ENCODE peak calls at places on chromosomes 16 and 17, in seven cellular contexts. One of them, this sample, is unnamed.

GRCh38 chr17:42111265-42111636 is 1.3 kb downstream of the DHX58 start:
- DNase-seq in transverse colon: no peak
- DNase-seq in breast epithelium: no peak
- DNase-seq in GM23338: no peak
- DNase-seq in sigmoid colon: no peak
- DNase-seq in HCT116: no peak
- DNase-seq in Panc1: no peak
- DNase-seq in this sample: no peak

GRCh38 chr17:21457051-21458026 is 81.2 kb downstream of the KCNJ12 start:
- DNase-seq in GM23338: peak
- DNase-seq in sigmoid colon: peak
- DNase-seq in transverse colon: peak
- DNase-seq in HCT116: peak
- DNase-seq in breast epithelium: peak
- DNase-seq in Panc1: peak
- DNase-seq in this sample: peak

GRCh38 chr16:22664561-22664997 is 149.4 kb upstream of the HS3ST2 start:
- DNase-seq in breast epithelium: no peak
- DNase-seq in transverse colon: no peak
- DNase-seq in HCT116: no peak
- DNase-seq in GM23338: no peak
- DNase-seq in Panc1: no peak
- DNase-seq in sigmoid colon: no peak
- DNase-seq in this sample: no peak

GRCh38 chr17:5585814-5586558 is 1.7 kb upstream of the NLRP1 start:
- DNase-seq in HCT116: no peak
- DNase-seq in sigmoid colon: no peak
- DNase-seq in breast epithelium: no peak
- DNase-seq in transverse colon: no peak
- DNase-seq in GM23338: peak
- DNase-seq in Panc1: no peak
- DNase-seq in this sample: no peak

GRCh38 chr17:61689610-61690180 is 98.7 kb upstream of the NACA2 start:
- DNase-seq in breast epithelium: no peak
- DNase-seq in HCT116: no peak
- DNase-seq in sigmoid colon: no peak
- DNase-seq in GM23338: no peak
- DNase-seq in transverse colon: no peak
- DNase-seq in Panc1: no peak
- DNase-seq in this sample: no peak

GRCh38 chr16:86044241-86044671 is 145.3 kb downstream of the IRF8 start:
- DNase-seq in HCT116: peak
- DNase-seq in sigmoid colon: peak
- DNase-seq in GM23338: peak
- DNase-seq in breast epithelium: no peak
- DNase-seq in transverse colon: peak
- DNase-seq in Panc1: peak
- DNase-seq in this sample: peak

GRCh38 chr17:1730345-1731193 is 6.1 kb downstream of the WDR81 start:
- DNase-seq in Panc1: no peak
- DNase-seq in GM23338: no peak
- DNase-seq in breast epithelium: peak
- DNase-seq in transverse colon: peak
- DNase-seq in HCT116: no peak
- DNase-seq in sigmoid colon: peak
- DNase-seq in this sample: peak

GRCh38 chr17:73632513-73632912 is 11.7 kb downstream of the SDK2 start:
- DNase-seq in GM23338: no peak
- DNase-seq in Panc1: no peak
- DNase-seq in HCT116: no peak
- DNase-seq in transverse colon: no peak
- DNase-seq in breast epithelium: no peak
- DNase-seq in sigmoid colon: peak
- DNase-seq in this sample: no peak

GRCh38 chr16:52861614-52862022 is 191.1 kb downstream of the CHD9NB start:
- DNase-seq in transverse colon: peak
- DNase-seq in sigmoid colon: no peak
- DNase-seq in HCT116: peak
- DNase-seq in breast epithelium: no peak
- DNase-seq in Panc1: no peak
- DNase-seq in GM23338: peak
- DNase-seq in this sample: no peak

GRCh38 chr17:66415366-66416206 is 113.2 kb downstream of the PRKCA start:
- DNase-seq in transverse colon: no peak
- DNase-seq in breast epithelium: no peak
- DNase-seq in Panc1: no peak
- DNase-seq in GM23338: no peak
- DNase-seq in HCT116: no peak
- DNase-seq in sigmoid colon: no peak
- DNase-seq in this sample: no peak

GRCh38 chr17:55769625-55770000 is 18.8 kb downstream of the PCTP start:
- DNase-seq in GM23338: no peak
- DNase-seq in Panc1: no peak
- DNase-seq in transverse colon: peak
- DNase-seq in breast epithelium: no peak
- DNase-seq in sigmoid colon: peak
- DNase-seq in HCT116: no peak
- DNase-seq in this sample: no peak

GRCh38 chr16:2465653-2466415 is 5.3 kb upstream of the NTN3 start:
- DNase-seq in transverse colon: no peak
- DNase-seq in breast epithelium: no peak
- DNase-seq in Panc1: no peak
- DNase-seq in sigmoid colon: no peak
- DNase-seq in GM23338: peak
- DNase-seq in HCT116: no peak
- DNase-seq in this sample: no peak

GRCh38 chr16:8568231-8568617 is 22.1 kb downstream of the TMEM114 start:
- DNase-seq in breast epithelium: no peak
- DNase-seq in HCT116: no peak
- DNase-seq in GM23338: no peak
- DNase-seq in sigmoid colon: no peak
- DNase-seq in Panc1: no peak
- DNase-seq in transverse colon: no peak
- DNase-seq in this sample: no peak

GRCh38 chr17:44854201-44854600 is 6.5 kb downstream of the HIGD1B start:
- DNase-seq in sigmoid colon: no peak
- DNase-seq in Panc1: no peak
- DNase-seq in transverse colon: no peak
- DNase-seq in GM23338: no peak
- DNase-seq in breast epithelium: no peak
- DNase-seq in HCT116: no peak
- DNase-seq in this sample: no peak

GRCh38 chr16:84406006-84406963 is 37.9 kb downstream of the ATP2C2 start:
- DNase-seq in GM23338: peak
- DNase-seq in HCT116: no peak
- DNase-seq in breast epithelium: no peak
- DNase-seq in Panc1: no peak
- DNase-seq in transverse colon: no peak
- DNase-seq in sigmoid colon: no peak
- DNase-seq in this sample: no peak

GRCh38 chr16:4064950-4065352 is 51.3 kb downstream of the ADCY9 start:
- DNase-seq in breast epithelium: no peak
- DNase-seq in HCT116: no peak
- DNase-seq in GM23338: no peak
- DNase-seq in transverse colon: no peak
- DNase-seq in Panc1: no peak
- DNase-seq in sigmoid colon: peak
- DNase-seq in this sample: no peak

GRCh38 chr16:12403746-12404658 is 399.7 kb downstream of the CPPED1 start:
- DNase-seq in GM23338: peak
- DNase-seq in Panc1: no peak
- DNase-seq in transverse colon: no peak
- DNase-seq in HCT116: no peak
- DNase-seq in breast epithelium: no peak
- DNase-seq in sigmoid colon: no peak
- DNase-seq in this sample: no peak

GRCh38 chr16:85401370-85401916 is 211.7 kb upstream of the GSE1 start:
- DNase-seq in sigmoid colon: peak
- DNase-seq in HCT116: no peak
- DNase-seq in GM23338: no peak
- DNase-seq in Panc1: no peak
- DNase-seq in transverse colon: no peak
- DNase-seq in breast epithelium: no peak
- DNase-seq in this sample: peak

GRCh38 chr17:37360632-37361031 is 15.2 kb upstream of the C17orf78 start:
- DNase-seq in breast epithelium: no peak
- DNase-seq in transverse colon: no peak
- DNase-seq in HCT116: no peak
- DNase-seq in GM23338: no peak
- DNase-seq in sigmoid colon: no peak
- DNase-seq in Panc1: no peak
- DNase-seq in this sample: no peak

GRCh38 chr17:29722411-29723198 is 99.9 kb upstream of the CORO6 start:
- DNase-seq in sigmoid colon: peak
- DNase-seq in breast epithelium: peak
- DNase-seq in transverse colon: peak
- DNase-seq in Panc1: no peak
- DNase-seq in HCT116: no peak
- DNase-seq in GM23338: no peak
- DNase-seq in this sample: no peak

GRCh38 chr17:6831662-6832263 is at the start of gene TEKT1:
- DNase-seq in sigmoid colon: peak
- DNase-seq in breast epithelium: peak
- DNase-seq in Panc1: no peak
- DNase-seq in transverse colon: peak
- DNase-seq in HCT116: no peak
- DNase-seq in GM23338: peak
- DNase-seq in this sample: peak

GRCh38 chr16:52383071-52383470 is 163.9 kb downstream of the TOX3 start:
- DNase-seq in transverse colon: no peak
- DNase-seq in HCT116: no peak
- DNase-seq in Panc1: no peak
- DNase-seq in GM23338: no peak
- DNase-seq in breast epithelium: no peak
- DNase-seq in sigmoid colon: no peak
- DNase-seq in this sample: no peak

GRCh38 chr17:1773755-1774181 is 11.9 kb downstream of the SERPINF1 start:
- DNase-seq in HCT116: no peak
- DNase-seq in Panc1: no peak
- DNase-seq in transverse colon: no peak
- DNase-seq in GM23338: no peak
- DNase-seq in breast epithelium: peak
- DNase-seq in sigmoid colon: no peak
- DNase-seq in this sample: no peak

GRCh38 chr16:7755347-7755746 is 422.7 kb downstream of the RBFOX1 start:
- DNase-seq in transverse colon: no peak
- DNase-seq in sigmoid colon: no peak
- DNase-seq in HCT116: no peak
- DNase-seq in Panc1: no peak
- DNase-seq in GM23338: no peak
- DNase-seq in breast epithelium: no peak
- DNase-seq in this sample: no peak

GRCh38 chr16:58027341-58028167 is 2.0 kb downstream of the MMP15 start:
- DNase-seq in breast epithelium: no peak
- DNase-seq in HCT116: peak
- DNase-seq in GM23338: peak
- DNase-seq in transverse colon: peak
- DNase-seq in sigmoid colon: no peak
- DNase-seq in Panc1: no peak
- DNase-seq in this sample: peak

DNA sequence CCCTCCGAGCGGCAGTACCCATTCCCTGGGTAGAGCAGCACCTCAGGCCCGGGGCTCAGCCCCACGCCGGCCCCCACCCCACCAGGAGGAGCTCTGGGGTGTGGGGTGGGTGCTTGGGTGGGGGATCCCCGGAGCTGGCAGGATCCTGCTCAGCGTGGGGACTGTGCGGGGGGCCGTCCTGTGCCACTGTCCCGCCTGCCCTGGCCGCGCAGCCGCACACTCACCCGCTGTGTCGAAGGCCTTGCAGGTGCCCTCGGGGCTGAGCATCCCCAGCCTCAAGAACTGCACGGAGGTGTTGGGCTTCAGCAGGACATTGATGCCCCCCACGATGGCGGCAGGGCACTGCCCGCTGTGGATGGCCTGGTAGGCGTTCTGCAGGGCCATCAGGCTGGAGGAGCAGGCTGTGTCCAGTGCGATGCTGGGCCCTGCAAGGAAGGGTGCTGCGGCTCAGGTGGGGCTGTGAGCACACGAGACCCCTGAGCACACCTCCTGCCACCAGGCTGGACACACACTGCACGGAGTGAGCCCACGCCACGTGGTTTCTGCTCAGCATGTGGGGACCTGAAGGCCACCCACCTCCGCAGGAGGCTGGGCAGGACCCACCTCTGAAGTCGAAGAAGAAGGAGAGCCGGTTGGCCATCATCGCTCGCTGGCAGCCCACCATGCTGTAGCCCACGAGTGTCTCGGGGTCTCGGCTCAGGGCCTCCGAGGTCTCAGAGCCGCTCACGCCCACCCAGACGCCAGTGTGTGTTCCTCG is 4.9 kb downstream of the FASN start:
- DNase-seq in Panc1: no peak
- DNase-seq in HCT116: no peak
- DNase-seq in GM23338: no peak
- DNase-seq in transverse colon: no peak
- DNase-seq in breast epithelium: no peak
- DNase-seq in sigmoid colon: no peak
- DNase-seq in this sample: peak
- TF ChIP-seq POLR2AphosphoS5 in Panc1: no peak
- TF ChIP-seq POLR2AphosphoS5 in HCT116: no peak
- TF ChIP-seq POLR2AphosphoS5 in GM23338: no peak
- TF ChIP-seq POLR2AphosphoS5 in transverse colon: no peak
- TF ChIP-seq POLR2AphosphoS5 in breast epithelium: no peak
- TF ChIP-seq POLR2AphosphoS5 in sigmoid colon: no peak
- TF ChIP-seq POLR2AphosphoS5 in this sample: no peak

DNA sequence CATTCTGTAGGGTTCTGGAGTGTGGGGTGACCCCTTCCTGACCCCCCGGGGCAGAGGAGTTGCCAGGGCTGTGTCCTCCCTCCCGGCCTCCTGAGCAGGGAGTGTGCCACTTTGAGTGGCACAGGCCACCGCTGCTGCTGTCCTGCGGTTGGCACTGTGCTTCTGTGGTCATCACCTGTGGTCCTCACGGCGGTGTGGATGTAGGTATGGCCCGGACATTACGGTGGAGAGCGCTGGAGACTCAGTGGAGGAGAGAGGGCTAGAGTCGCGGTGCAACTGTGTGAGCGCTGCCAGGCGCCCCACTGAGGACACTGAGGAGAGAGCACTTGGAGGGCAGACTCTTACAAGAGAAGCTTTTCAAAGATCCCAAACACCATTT is 39.1 kb downstream of the PGS1 start:
- DNase-seq in transverse colon: no peak
- DNase-seq in GM23338: no peak
- DNase-seq in Panc1: no peak
- DNase-seq in sigmoid colon: no peak
- DNase-seq in breast epithelium: no peak
- DNase-seq in HCT116: no peak
- DNase-seq in this sample: no peak
- H3K27ac ChIP-seq in transverse colon: peak
- H3K27ac ChIP-seq in GM23338: no peak
- H3K27ac ChIP-seq in Panc1: no peak
- H3K27ac ChIP-seq in sigmoid colon: peak
- H3K27ac ChIP-seq in breast epithelium: peak
- H3K27ac ChIP-seq in HCT116: no peak
- H3K27ac ChIP-seq in this sample: peak

GRCh38 chr17:13182854-13183253 is 165.0 kb upstream of the ELAC2 start:
- DNase-seq in HCT116: no peak
- DNase-seq in transverse colon: peak
- DNase-seq in breast epithelium: no peak
- DNase-seq in GM23338: peak
- DNase-seq in Panc1: no peak
- DNase-seq in sigmoid colon: no peak
- DNase-seq in this sample: no peak
- TF ChIP-seq CTCF in HCT116: no peak
- TF ChIP-seq CTCF in transverse colon: no peak
- TF ChIP-seq CTCF in breast epithelium: no peak
- TF ChIP-seq CTCF in GM23338: no peak
- TF ChIP-seq CTCF in Panc1: no peak
- TF ChIP-seq CTCF in sigmoid colon: no peak
- TF ChIP-seq CTCF in this sample: no peak

GRCh38 chr17:17386143-17386800 is 83.1 kb downstream of the NT5M start:
- DNase-seq in HCT116: no peak
- DNase-seq in sigmoid colon: no peak
- DNase-seq in Panc1: no peak
- DNase-seq in transverse colon: no peak
- DNase-seq in breast epithelium: peak
- DNase-seq in GM23338: no peak
- DNase-seq in this sample: peak
- TF ChIP-seq POLR2AphosphoS5 in HCT116: no peak
- TF ChIP-seq POLR2AphosphoS5 in sigmoid colon: no peak
- TF ChIP-seq POLR2AphosphoS5 in Panc1: no peak
- TF ChIP-seq POLR2AphosphoS5 in transverse colon: peak
- TF ChIP-seq POLR2AphosphoS5 in breast epithelium: no peak
- TF ChIP-seq POLR2AphosphoS5 in GM23338: no peak
- TF ChIP-seq POLR2AphosphoS5 in this sample: peak